ENCODE peak calls at places on chromosomes 4 and X, in six cellular contexts. B, X, S, O, V and D are unnamed samples.

GRCh38 chr4:10333942-10334341 is 123.3 kb downstream of the ZNF518B start:
- DNase-seq in B (no peak), X (no peak), S (no peak), O (no peak), V (no peak), D (no peak)

GRCh38 chrX:69066021-69066757 is 99.1 kb downstream of the PJA1 start:
- DNase-seq in B (no peak), X (no peak), S (peak), O (no peak), V (peak), D (no peak)

GRCh38 chrX:29397506-29397905 is 810.3 kb downstream of the IL1RAPL1 start:
- DNase-seq in B (no peak), X (no peak), S (no peak), O (no peak), V (no peak), D (no peak)

GRCh38 chrX:55489315-55490009 is at the start of gene USP51:
- DNase-seq in B (peak), X (peak), S (peak), O (peak), V (peak), D (peak)

GRCh38 chr4:89307446-89308160 is at the start of gene GPRIN3:
- DNase-seq in B (peak), X (peak), S (peak), O (peak), V (peak), D (peak)

GRCh38 chrX:110853610-110854009 is 58.0 kb upstream of the CHRDL1 start:
- DNase-seq in B (peak), X (peak), S (no peak), O (no peak), V (no peak), D (no peak)

GRCh38 chr4:174266416-174266815 is 17.1 kb downstream of the FBXO8 start:
- DNase-seq in B (no peak), X (no peak), S (no peak), O (no peak), V (no peak), D (no peak)

GRCh38 chr4:107906458-107907100 is 24.8 kb upstream of the CYP2U1 start:
- DNase-seq in B (no peak), X (no peak), S (no peak), O (no peak), V (no peak), D (no peak)

GRCh38 chrX:42755820-42756219 is 22.1 kb downstream of the PPP1R2C start:
- DNase-seq in B (peak), X (no peak), S (no peak), O (peak), V (no peak), D (peak)

GRCh38 chrX:51332188-51332942 is at the start of gene NUDT10:
- DNase-seq in B (no peak), X (peak), S (no peak), O (peak), V (peak), D (no peak)

GRCh38 chr4:53490965-53491622 is 100.2 kb downstream of the LNX1 start:
- DNase-seq in B (peak), X (peak), S (peak), O (no peak), V (no peak), D (no peak)
- H3K27ac ChIP-seq in B (no peak), X (peak), S (peak), O (peak), V (no peak), D (no peak)

GRCh38 chrX:48490661-48491060 is 14.7 kb downstream of the FTSJ1 start:
- DNase-seq in B (no peak), X (no peak), S (no peak), O (no peak), V (no peak), D (no peak)

GRCh38 chrX:48489892-48490291 is 13.9 kb downstream of the FTSJ1 start:
- DNase-seq in B (no peak), X (no peak), S (no peak), O (no peak), V (no peak), D (no peak)

GRCh38 chrX:48491809-48492208 is 15.8 kb downstream of the FTSJ1 start:
- DNase-seq in B (no peak), X (no peak), S (no peak), O (no peak), V (peak), D (no peak)

GRCh38 chrX:48493890-48494364 is 14.9 kb upstream of the PORCN start:
- DNase-seq in B (no peak), X (peak), S (peak), O (no peak), V (peak), D (no peak)

DNA sequence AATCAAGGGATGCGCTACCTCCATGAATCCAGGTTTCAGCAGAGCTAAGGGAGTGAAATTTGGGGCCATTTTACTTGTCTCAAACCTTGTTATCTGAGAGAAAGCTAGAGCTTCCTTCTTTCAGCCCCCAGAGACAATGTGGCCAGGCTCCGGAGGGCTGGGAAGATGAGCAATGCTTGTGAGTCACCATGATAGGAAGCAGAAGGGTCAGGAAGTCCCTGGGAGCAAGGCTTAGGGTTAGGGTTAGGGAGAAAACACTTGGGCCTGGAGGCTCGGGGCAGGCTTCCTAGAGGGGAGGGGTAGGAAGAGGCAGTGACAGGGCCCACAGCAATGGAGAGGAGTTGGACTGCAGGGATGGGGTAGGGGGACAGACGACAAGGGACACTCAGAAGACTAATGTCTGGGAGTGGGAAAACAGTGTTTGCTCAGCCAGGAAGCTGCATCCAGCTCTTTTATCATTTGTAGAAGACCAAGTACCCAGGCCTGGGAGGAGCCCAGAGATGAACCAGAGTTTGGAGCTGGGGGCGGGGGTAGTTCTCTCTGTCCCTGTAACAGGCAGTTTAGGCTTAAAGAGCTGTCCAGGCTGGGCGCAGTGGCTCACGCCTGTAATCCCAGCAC is 16.4 kb upstream of the PORCN start:
- DNase-seq in B (no peak), X (no peak), S (no peak), O (no peak), V (peak), D (no peak)
- H3K27ac ChIP-seq in B (no peak), X (no peak), S (no peak), O (peak), V (no peak), D (no peak)

DNA sequence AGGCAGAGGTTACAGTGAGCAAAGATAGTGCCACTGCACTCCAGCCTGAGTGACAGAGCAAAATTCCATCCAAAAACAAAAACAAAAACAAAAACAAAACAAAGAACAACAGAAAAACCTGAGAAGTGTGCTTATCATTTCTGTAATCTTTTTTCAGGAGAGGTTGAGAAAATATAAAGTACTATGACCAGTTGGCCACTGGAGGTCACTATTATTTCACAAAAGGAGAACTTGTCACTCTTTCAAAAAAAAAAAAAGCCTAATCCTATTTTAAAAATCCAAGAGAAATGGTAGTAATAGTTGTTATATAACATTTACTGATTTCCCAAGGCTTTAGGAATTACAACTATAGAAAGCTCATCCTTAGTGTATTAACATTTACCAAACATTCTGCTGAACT is 24.9 kb upstream of the RNF150 start:
- DNase-seq in B (no peak), X (no peak), S (no peak), O (no peak), V (no peak), D (no peak)
- H3K27ac ChIP-seq in B (no peak), X (no peak), S (no peak), O (no peak), V (no peak), D (no peak)

DNA sequence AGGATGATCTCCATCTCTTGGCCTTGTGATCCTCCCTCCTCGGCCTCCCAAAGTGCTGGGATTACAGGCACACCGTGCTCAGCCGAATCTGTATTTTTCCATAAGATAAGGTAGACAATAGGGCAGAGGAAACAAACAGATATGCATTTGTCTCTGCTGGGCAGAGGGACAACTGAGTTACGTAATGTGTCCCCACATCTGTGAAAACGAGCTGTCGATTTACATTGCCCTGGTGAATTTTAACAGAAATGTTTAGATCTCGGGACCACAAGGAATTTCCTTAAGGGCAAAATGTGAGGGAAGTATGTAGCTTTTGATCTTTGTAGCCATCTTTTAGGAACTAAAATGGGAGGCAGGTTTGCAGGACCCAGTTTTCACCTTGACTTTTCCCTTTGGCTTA is 189.7 kb downstream of the TRIML1 start:
- DNase-seq in B (no peak), X (no peak), S (no peak), O (no peak), V (no peak), D (no peak)
- H3K27ac ChIP-seq in B (no peak), X (no peak), S (no peak), O (no peak), V (no peak), D (no peak)

GRCh38 chr4:143538979-143539669 is 25.6 kb downstream of the SMARCA5 start:
- DNase-seq in B (no peak), X (no peak), S (no peak), O (no peak), V (no peak), D (no peak)
- H3K27ac ChIP-seq in B (no peak), X (no peak), S (no peak), O (no peak), V (no peak), D (no peak)

DNA sequence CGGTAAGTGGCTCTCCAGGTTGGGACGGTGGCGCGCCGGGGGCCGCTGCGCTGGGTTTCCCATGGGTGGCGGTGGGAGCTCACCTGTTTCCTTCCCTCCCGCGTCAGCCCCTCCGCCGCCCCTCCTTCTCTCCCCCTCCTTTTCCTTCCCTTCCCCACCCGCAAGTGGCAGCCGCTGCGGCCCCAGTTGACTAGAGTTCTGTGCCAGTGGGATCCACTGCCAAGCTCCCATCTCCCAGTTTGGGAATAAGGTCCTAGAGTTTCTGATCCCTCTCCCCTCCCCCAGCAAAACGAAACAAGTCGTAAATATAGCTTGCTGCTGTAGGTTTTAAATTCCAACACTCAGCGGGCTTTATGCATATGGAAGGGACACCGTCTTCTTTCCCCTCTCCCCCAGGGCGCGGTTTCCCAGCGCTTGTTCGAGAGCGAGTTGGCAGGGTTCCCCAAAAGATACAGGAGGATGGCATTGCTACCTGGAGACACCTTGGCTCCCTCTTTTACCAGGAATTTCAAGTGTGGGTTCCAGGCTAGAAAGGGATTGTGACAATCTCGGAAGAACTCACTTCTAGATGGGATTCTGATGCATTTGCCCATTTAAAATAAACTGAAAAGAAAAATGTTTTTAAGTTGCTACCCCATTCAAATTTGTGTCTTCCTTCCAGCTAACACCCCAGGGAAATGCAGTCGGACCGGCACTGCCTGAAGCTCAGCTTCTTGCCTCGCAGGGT is 1.2 kb downstream of the TLL1 start:
- DNase-seq in B (no peak), X (peak), S (no peak), O (peak), V (no peak), D (no peak)
- H3K27ac ChIP-seq in B (no peak), X (peak), S (peak), O (peak), V (no peak), D (no peak)

DNA sequence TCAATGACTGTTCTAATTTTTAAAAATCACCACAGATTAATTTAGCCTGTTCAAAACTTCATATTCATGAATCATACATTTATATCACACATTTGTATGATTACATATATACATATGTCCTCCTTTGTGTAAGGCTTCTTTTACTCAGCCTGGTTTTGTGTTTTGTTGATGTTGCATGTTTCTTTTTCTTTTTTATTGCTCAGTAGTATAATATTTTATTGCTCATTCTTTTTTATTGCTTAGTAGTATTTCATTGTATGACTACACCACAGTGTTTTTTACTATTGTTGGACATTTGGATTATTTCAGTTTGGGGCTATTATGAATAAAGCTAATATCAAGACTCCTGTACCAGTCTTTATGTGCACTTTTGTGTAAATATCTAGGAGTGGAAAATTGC is 198.5 kb downstream of the RELL1 start:
- DNase-seq in B (no peak), X (no peak), S (no peak), O (no peak), V (no peak), D (no peak)
- H3K27ac ChIP-seq in B (no peak), X (no peak), S (no peak), O (no peak), V (no peak), D (no peak)

GRCh38 chr4:2172161-2172560 is 69.8 kb downstream of the HAUS3 start:
- DNase-seq in B (no peak), X (no peak), S (no peak), O (no peak), V (no peak), D (no peak)

GRCh38 chr4:2165391-2165790 is 76.5 kb downstream of the HAUS3 start:
- DNase-seq in B (no peak), X (no peak), S (no peak), O (no peak), V (no peak), D (no peak)

GRCh38 chr4:2168469-2169319 is 73.2 kb downstream of the HAUS3 start:
- DNase-seq in B (no peak), X (peak), S (peak), O (no peak), V (no peak), D (no peak)

GRCh38 chr4:2163311-2163821 is 78.6 kb downstream of the HAUS3 start:
- DNase-seq in B (no peak), X (no peak), S (no peak), O (no peak), V (no peak), D (no peak)

GRCh38 chr4:2166253-2166652 is 75.7 kb downstream of the HAUS3 start:
- DNase-seq in B (no peak), X (no peak), S (no peak), O (no peak), V (no peak), D (no peak)
- H3K27ac ChIP-seq in B (no peak), X (no peak), S (no peak), O (no peak), V (no peak), D (no peak)

GRCh38 chr4:169229571-169230028 is 41.2 kb downstream of the SH3RF1 start:
- DNase-seq in B (no peak), X (no peak), S (no peak), O (no peak), V (no peak), D (peak)
- H3K27ac ChIP-seq in B (no peak), X (no peak), S (peak), O (no peak), V (no peak), D (peak)